ENCODE peak calls at places on chromosomes 13 and 19, in five cellular contexts. One of them, this sample, is unnamed.

GRCh38 chr13:108269601-108270328 is at the start of gene TNFSF13B:
- DNase-seq in GM12878: peak; percentile 74
- DNase-seq in GM23338: peak; percentile 71
- DNase-seq in K562: no peak
- DNase-seq in HepG2: peak; percentile 7
- DNase-seq in this sample: peak; percentile 4

GRCh38 chr13:102580552-102581169 is 16.1 kb upstream of the TPP2 start:
- DNase-seq in GM23338: peak; percentile 86
- DNase-seq in K562: peak; percentile 46
- DNase-seq in HepG2: peak; percentile 55
- DNase-seq in GM12878: no peak
- DNase-seq in this sample: no peak

GRCh38 chr19:954672-955494 is 29.0 kb downstream of the ARID3A start:
- DNase-seq in GM23338: no peak
- DNase-seq in K562: peak; percentile 77
- DNase-seq in HepG2: no peak
- DNase-seq in GM12878: peak; percentile 70
- DNase-seq in this sample: no peak

GRCh38 chr19:41198559-41198958 is 5.5 kb downstream of the CYP2S1 start:
- DNase-seq in HepG2: no peak
- DNase-seq in GM12878: no peak
- DNase-seq in GM23338: no peak
- DNase-seq in K562: no peak
- DNase-seq in this sample: no peak

GRCh38 chr13:67643656-67644055 is 413.5 kb upstream of the PCDH9 start:
- DNase-seq in K562: no peak
- DNase-seq in GM23338: peak; percentile 55
- DNase-seq in GM12878: no peak
- DNase-seq in HepG2: no peak
- DNase-seq in this sample: no peak

GRCh38 chr13:39776439-39776838 is 121.0 kb downstream of the COG6 start:
- DNase-seq in GM23338: no peak
- DNase-seq in HepG2: no peak
- DNase-seq in K562: no peak
- DNase-seq in GM12878: no peak
- DNase-seq in this sample: no peak

GRCh38 chr19:44156475-44156874 is 8.4 kb upstream of the ZNF226 start:
- DNase-seq in GM12878: no peak
- DNase-seq in K562: no peak
- DNase-seq in HepG2: no peak
- DNase-seq in GM23338: no peak
- DNase-seq in this sample: no peak

GRCh38 chr13:74871671-74872070 is 610.3 kb downstream of the TBC1D4 start:
- DNase-seq in GM23338: no peak
- DNase-seq in HepG2: no peak
- DNase-seq in K562: no peak
- DNase-seq in GM12878: no peak
- DNase-seq in this sample: no peak

GRCh38 chr19:12773571-12773970 is 1.8 kb downstream of the HOOK2 start:
- DNase-seq in HepG2: no peak
- DNase-seq in GM23338: no peak
- DNase-seq in K562: no peak
- DNase-seq in GM12878: no peak
- DNase-seq in this sample: no peak

GRCh38 chr19:1856698-1857603 is 6.4 kb downstream of the KLF16 start:
- DNase-seq in HepG2: peak; percentile 77
- DNase-seq in GM12878: no peak
- DNase-seq in K562: peak; percentile 59
- DNase-seq in GM23338: peak; percentile 87
- DNase-seq in this sample: peak; percentile 87

GRCh38 chr13:30785146-30785845 is 50.0 kb downstream of the ALOX5AP start:
- DNase-seq in GM23338: no peak
- DNase-seq in HepG2: no peak
- DNase-seq in GM12878: no peak
- DNase-seq in K562: no peak
- DNase-seq in this sample: no peak

GRCh38 chr19:58154287-58154678 is 3.7 kb upstream of the ZNF329 start:
- DNase-seq in K562: no peak
- DNase-seq in GM12878: no peak
- DNase-seq in GM23338: peak; percentile 46
- DNase-seq in HepG2: peak; percentile 38
- DNase-seq in this sample: no peak

GRCh38 chr19:32555786-32556185 is 25.2 kb upstream of the PDCD5 start:
- DNase-seq in HepG2: no peak
- DNase-seq in K562: no peak
- DNase-seq in GM12878: no peak
- DNase-seq in GM23338: no peak
- DNase-seq in this sample: no peak

GRCh38 chr19:31553112-31553843 is 204.0 kb upstream of the TSHZ3 start:
- DNase-seq in GM23338: no peak
- DNase-seq in HepG2: no peak
- DNase-seq in GM12878: no peak
- DNase-seq in K562: no peak
- DNase-seq in this sample: peak; percentile 29

GRCh38 chr19:41445575-41445974 is 2.6 kb downstream of the ERICH4 start:
- DNase-seq in GM12878: no peak
- DNase-seq in HepG2: no peak
- DNase-seq in K562: no peak
- DNase-seq in GM23338: no peak
- DNase-seq in this sample: no peak

GRCh38 chr13:35501721-35502235 is 25.3 kb upstream of the MAB21L1 start:
- DNase-seq in K562: no peak
- DNase-seq in HepG2: no peak
- DNase-seq in GM12878: no peak
- DNase-seq in GM23338: no peak
- DNase-seq in this sample: no peak

GRCh38 chr13:69565334-69565733 is 542.3 kb upstream of the ATXN8OS start:
- DNase-seq in GM12878: peak; percentile 12
- DNase-seq in HepG2: peak; percentile 52
- DNase-seq in GM23338: peak; percentile 80
- DNase-seq in K562: peak; percentile 8
- DNase-seq in this sample: peak; percentile 1

GRCh38 chr19:34707661-34708060 is 26.4 kb upstream of the ZNF181 start:
- DNase-seq in GM23338: no peak
- DNase-seq in GM12878: no peak
- DNase-seq in K562: no peak
- DNase-seq in HepG2: no peak
- DNase-seq in this sample: no peak

GRCh38 chr19:33444993-33445751 is 71.7 kb downstream of the CEBPG start:
- DNase-seq in GM12878: no peak
- DNase-seq in K562: no peak
- DNase-seq in HepG2: no peak
- DNase-seq in GM23338: no peak
- DNase-seq in this sample: no peak

GRCh38 chr13:41418027-41418426 is 39.3 kb upstream of the RGCC start:
- DNase-seq in HepG2: no peak
- DNase-seq in GM12878: no peak
- DNase-seq in K562: no peak
- DNase-seq in GM23338: no peak
- DNase-seq in this sample: no peak

GRCh38 chr13:105345116-105345515 is 1190.3 kb downstream of the EFNB2 start:
- DNase-seq in GM12878: no peak
- DNase-seq in GM23338: no peak
- DNase-seq in K562: no peak
- DNase-seq in HepG2: no peak
- DNase-seq in this sample: no peak

GRCh38 chr13:81872581-81872980 is 1531.7 kb upstream of the SPRY2 start:
- DNase-seq in GM23338: peak; percentile 58
- DNase-seq in HepG2: peak; percentile 38
- DNase-seq in GM12878: no peak
- DNase-seq in K562: no peak
- DNase-seq in this sample: peak; percentile 14

GRCh38 chr19:13034636-13035035 is 39.4 kb downstream of the NFIX start:
- DNase-seq in GM12878: no peak
- DNase-seq in HepG2: no peak
- DNase-seq in GM23338: no peak
- DNase-seq in K562: no peak
- DNase-seq in this sample: no peak

DNA sequence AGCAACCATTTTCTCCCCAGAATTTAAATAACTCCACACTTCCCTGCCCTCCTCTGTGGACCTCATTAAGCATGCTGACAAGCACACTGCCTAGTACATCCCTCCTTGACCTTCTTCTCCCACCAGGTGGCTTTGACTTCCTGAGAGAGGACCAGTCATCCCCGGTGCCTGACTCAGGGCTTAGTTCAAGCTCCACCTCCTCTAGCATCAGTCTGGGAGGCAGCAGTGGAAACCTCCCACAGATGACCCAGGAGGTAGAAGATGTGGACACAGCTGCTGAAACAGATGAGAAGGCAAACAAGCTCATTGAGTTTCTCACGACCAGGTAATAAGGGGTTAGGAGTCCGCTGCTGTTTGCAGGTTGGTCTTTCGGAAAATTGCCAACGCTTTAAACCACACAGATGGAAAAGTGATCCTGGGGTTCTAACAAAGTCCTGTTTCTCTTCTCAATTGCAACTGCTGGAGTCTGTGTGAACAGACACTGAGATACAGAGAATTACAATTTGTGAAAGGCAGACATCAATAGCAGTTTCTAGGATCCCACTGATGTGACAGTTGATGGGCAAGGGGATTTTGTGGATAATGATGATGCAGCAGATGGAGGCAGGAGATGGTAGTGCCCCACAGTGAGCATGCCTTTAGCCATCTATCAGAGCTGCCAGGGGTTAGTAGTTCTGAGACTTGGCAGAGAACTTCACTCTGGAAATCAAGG is 86.7 kb downstream of the ZAR1L start:
- DNase-seq in GM12878: no peak
- DNase-seq in K562: no peak
- DNase-seq in HepG2: no peak
- DNase-seq in GM23338: peak; percentile 36
- DNase-seq in this sample: no peak
- TF ChIP-seq JUNB in GM12878: no peak
- TF ChIP-seq JUNB in K562: no peak
- TF ChIP-seq JUNB in HepG2: no peak
- TF ChIP-seq JUNB in GM23338: no peak
- TF ChIP-seq JUNB in this sample: no peak

GRCh38 chr13:113176292-113176691 is 17.8 kb downstream of the PROZ start:
- DNase-seq in GM12878: no peak
- DNase-seq in GM23338: no peak
- DNase-seq in HepG2: no peak
- DNase-seq in K562: no peak
- DNase-seq in this sample: no peak

GRCh38 chr13:113176822-113177221 is 18.4 kb downstream of the PROZ start:
- DNase-seq in GM12878: no peak
- DNase-seq in GM23338: no peak
- DNase-seq in K562: no peak
- DNase-seq in HepG2: no peak
- DNase-seq in this sample: no peak

GRCh38 chr13:113178896-113179167 is 20.4 kb downstream of the PROZ start:
- DNase-seq in K562: no peak
- DNase-seq in HepG2: no peak
- DNase-seq in GM23338: no peak
- DNase-seq in GM12878: no peak
- DNase-seq in this sample: no peak

GRCh38 chr13:113179374-113180230 is 21.2 kb downstream of the PROZ start:
- DNase-seq in GM12878: no peak
- DNase-seq in HepG2: no peak
- DNase-seq in K562: no peak
- DNase-seq in GM23338: no peak
- DNase-seq in this sample: no peak

GRCh38 chr13:113178070-113178895 is 19.8 kb downstream of the PROZ start:
- DNase-seq in K562: no peak
- DNase-seq in HepG2: no peak
- DNase-seq in GM23338: no peak
- DNase-seq in GM12878: no peak
- DNase-seq in this sample: no peak
- TF ChIP-seq JUNB in K562: no peak
- TF ChIP-seq JUNB in HepG2: no peak
- TF ChIP-seq JUNB in GM23338: no peak
- TF ChIP-seq JUNB in GM12878: no peak
- TF ChIP-seq JUNB in this sample: no peak

DNA sequence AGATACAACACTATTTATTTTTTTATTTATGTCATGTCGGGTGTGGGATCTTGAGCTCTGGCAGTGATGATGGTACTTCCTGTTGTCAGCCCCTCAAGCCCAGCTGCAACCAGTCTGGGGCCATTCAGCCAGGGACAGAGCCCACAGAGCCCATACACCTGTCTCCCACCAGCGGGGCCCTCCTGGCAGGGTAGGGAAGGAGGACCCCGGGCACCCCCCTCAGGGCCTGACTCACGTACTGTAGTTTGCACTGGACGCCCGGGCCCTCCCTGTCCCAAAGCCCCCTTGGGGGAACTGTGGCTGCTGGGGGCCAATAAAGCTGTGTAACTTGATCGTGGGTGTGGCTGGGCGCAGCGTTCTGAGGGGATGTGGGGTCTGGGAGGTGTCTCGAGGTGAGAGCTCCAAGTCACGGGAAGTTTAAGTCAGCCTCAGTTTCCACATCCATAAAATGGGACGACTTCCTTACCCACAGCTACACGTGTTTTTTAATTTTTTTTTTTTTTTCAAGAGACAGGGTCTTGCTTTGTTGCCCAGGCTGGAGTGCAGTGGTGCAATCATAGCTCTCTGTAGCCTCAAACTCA is 9.5 kb downstream of the ATG4D start:
- DNase-seq in GM23338: no peak
- DNase-seq in GM12878: no peak
- DNase-seq in HepG2: no peak
- DNase-seq in K562: no peak
- DNase-seq in this sample: no peak
- TF ChIP-seq JUNB in GM23338: no peak
- TF ChIP-seq JUNB in GM12878: no peak
- TF ChIP-seq JUNB in HepG2: no peak
- TF ChIP-seq JUNB in K562: no peak
- TF ChIP-seq JUNB in this sample: no peak

GRCh38 chr13:76226941-76227340 is 590.8 kb downstream of the LMO7 start:
- DNase-seq in HepG2: no peak
- DNase-seq in GM12878: no peak
- DNase-seq in K562: no peak
- DNase-seq in GM23338: no peak
- DNase-seq in this sample: no peak

GRCh38 chr13:76225815-76226489 is 589.8 kb downstream of the LMO7 start:
- DNase-seq in GM23338: peak; percentile 24
- DNase-seq in GM12878: no peak
- DNase-seq in HepG2: no peak
- DNase-seq in K562: no peak
- DNase-seq in this sample: no peak

GRCh38 chr13:76222511-76222910 is 586.4 kb downstream of the LMO7 start:
- DNase-seq in K562: no peak
- DNase-seq in HepG2: no peak
- DNase-seq in GM23338: no peak
- DNase-seq in GM12878: no peak
- DNase-seq in this sample: no peak

GRCh38 chr13:76223999-76224398 is 587.9 kb downstream of the LMO7 start:
- DNase-seq in GM12878: no peak
- DNase-seq in GM23338: no peak
- DNase-seq in K562: no peak
- DNase-seq in HepG2: no peak
- DNase-seq in this sample: no peak

DNA sequence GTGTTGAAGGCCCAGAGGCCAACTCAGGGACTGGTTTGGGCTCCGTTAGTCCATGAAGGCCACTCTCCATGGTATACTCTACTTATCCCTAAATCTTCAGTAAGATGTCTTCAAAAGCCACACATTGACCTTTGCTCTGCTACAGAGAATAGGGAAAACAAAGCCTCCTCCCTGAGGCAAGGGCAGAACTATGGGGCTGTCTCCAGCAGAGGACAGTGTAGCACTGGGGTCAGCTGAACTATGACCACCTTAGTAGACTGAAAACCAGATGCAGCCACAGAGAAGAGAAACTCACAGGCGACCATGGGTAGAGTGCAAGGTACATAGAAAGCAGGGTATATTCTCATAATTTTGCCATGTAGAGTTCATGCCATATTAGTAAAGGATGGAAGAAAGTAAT is 587.4 kb downstream of the LMO7 start:
- DNase-seq in GM12878: no peak
- DNase-seq in GM23338: peak; percentile 18
- DNase-seq in K562: no peak
- DNase-seq in HepG2: no peak
- DNase-seq in this sample: no peak
- TF ChIP-seq JUNB in GM12878: no peak
- TF ChIP-seq JUNB in GM23338: no peak
- TF ChIP-seq JUNB in K562: no peak
- TF ChIP-seq JUNB in HepG2: no peak
- TF ChIP-seq JUNB in this sample: no peak

This sample was measured in A549.